ENCODE peak calls at places on chromosomes 3 and 15, in nine cellular contexts. One of them, this sample, is unnamed.

GRCh38 chr3:30554317-30554690 is 52.1 kb upstream of the TGFBR2 start:
- DNase-seq in AG10803: peak; percentile 25
- DNase-seq in esophagus squamous epithelium: no peak
- DNase-seq in naive thymus-derived CD4-positive, alpha-beta T cell: no peak
- DNase-seq in fibroblast of the aortic adventitia: no peak
- DNase-seq in ovary: no peak
- DNase-seq in thoracic aorta: no peak
- DNase-seq in skeletal muscle cell: no peak
- DNase-seq in sigmoid colon: no peak
- DNase-seq in this sample: no peak

GRCh38 chr15:90762109-90762508 is 45.0 kb downstream of the BLM start:
- DNase-seq in fibroblast of the aortic adventitia: peak; percentile 33
- DNase-seq in skeletal muscle cell: peak; percentile 79
- DNase-seq in AG10803: peak; percentile 79
- DNase-seq in esophagus squamous epithelium: no peak
- DNase-seq in sigmoid colon: peak; percentile 79
- DNase-seq in naive thymus-derived CD4-positive, alpha-beta T cell: no peak
- DNase-seq in ovary: no peak
- DNase-seq in thoracic aorta: peak; percentile 53
- DNase-seq in this sample: no peak

GRCh38 chr3:107271787-107272387 is 105.4 kb upstream of the CCDC54 start:
- DNase-seq in thoracic aorta: no peak
- DNase-seq in fibroblast of the aortic adventitia: peak; percentile 56
- DNase-seq in sigmoid colon: no peak
- DNase-seq in ovary: no peak
- DNase-seq in esophagus squamous epithelium: no peak
- DNase-seq in skeletal muscle cell: peak; percentile 26
- DNase-seq in naive thymus-derived CD4-positive, alpha-beta T cell: no peak
- DNase-seq in AG10803: peak; percentile 62
- DNase-seq in this sample: no peak

GRCh38 chr3:110755345-110755744 is 316.3 kb upstream of the NECTIN3 start:
- DNase-seq in fibroblast of the aortic adventitia: no peak
- DNase-seq in thoracic aorta: no peak
- DNase-seq in esophagus squamous epithelium: no peak
- DNase-seq in ovary: no peak
- DNase-seq in AG10803: no peak
- DNase-seq in skeletal muscle cell: no peak
- DNase-seq in naive thymus-derived CD4-positive, alpha-beta T cell: no peak
- DNase-seq in sigmoid colon: no peak
- DNase-seq in this sample: no peak

GRCh38 chr3:26653811-26654379 is 31.3 kb downstream of the LRRC3B start:
- DNase-seq in thoracic aorta: no peak
- DNase-seq in ovary: no peak
- DNase-seq in sigmoid colon: no peak
- DNase-seq in esophagus squamous epithelium: no peak
- DNase-seq in fibroblast of the aortic adventitia: no peak
- DNase-seq in skeletal muscle cell: no peak
- DNase-seq in naive thymus-derived CD4-positive, alpha-beta T cell: no peak
- DNase-seq in AG10803: no peak
- DNase-seq in this sample: no peak

GRCh38 chr3:24367216-24367615 is 127.4 kb downstream of the THRB start:
- DNase-seq in esophagus squamous epithelium: no peak
- DNase-seq in skeletal muscle cell: no peak
- DNase-seq in sigmoid colon: no peak
- DNase-seq in ovary: no peak
- DNase-seq in thoracic aorta: no peak
- DNase-seq in naive thymus-derived CD4-positive, alpha-beta T cell: no peak
- DNase-seq in fibroblast of the aortic adventitia: no peak
- DNase-seq in AG10803: no peak
- DNase-seq in this sample: no peak

GRCh38 chr15:74060251-74060650 is 22.1 kb downstream of the GOLGA6A start:
- DNase-seq in esophagus squamous epithelium: no peak
- DNase-seq in ovary: no peak
- DNase-seq in fibroblast of the aortic adventitia: no peak
- DNase-seq in sigmoid colon: no peak
- DNase-seq in thoracic aorta: no peak
- DNase-seq in skeletal muscle cell: no peak
- DNase-seq in AG10803: no peak
- DNase-seq in naive thymus-derived CD4-positive, alpha-beta T cell: no peak
- DNase-seq in this sample: no peak

GRCh38 chr15:52730163-52730562 is 51.0 kb upstream of the ATOSA start:
- DNase-seq in naive thymus-derived CD4-positive, alpha-beta T cell: peak; percentile 53
- DNase-seq in sigmoid colon: no peak
- DNase-seq in esophagus squamous epithelium: no peak
- DNase-seq in fibroblast of the aortic adventitia: peak; percentile 19
- DNase-seq in thoracic aorta: no peak
- DNase-seq in skeletal muscle cell: no peak
- DNase-seq in AG10803: peak; percentile 89
- DNase-seq in ovary: no peak
- DNase-seq in this sample: peak; percentile 51

GRCh38 chr3:20160230-20160629 is 25.8 kb downstream of the SGO1 start:
- DNase-seq in fibroblast of the aortic adventitia: no peak
- DNase-seq in naive thymus-derived CD4-positive, alpha-beta T cell: no peak
- DNase-seq in AG10803: no peak
- DNase-seq in skeletal muscle cell: no peak
- DNase-seq in esophagus squamous epithelium: no peak
- DNase-seq in sigmoid colon: no peak
- DNase-seq in thoracic aorta: no peak
- DNase-seq in ovary: no peak
- DNase-seq in this sample: no peak

GRCh38 chr15:89377842-89378698 is 43.4 kb upstream of the POLG start:
- DNase-seq in fibroblast of the aortic adventitia: no peak
- DNase-seq in AG10803: no peak
- DNase-seq in naive thymus-derived CD4-positive, alpha-beta T cell: no peak
- DNase-seq in thoracic aorta: no peak
- DNase-seq in sigmoid colon: no peak
- DNase-seq in ovary: no peak
- DNase-seq in esophagus squamous epithelium: no peak
- DNase-seq in skeletal muscle cell: no peak
- DNase-seq in this sample: no peak
- H3K4me3 ChIP-seq in fibroblast of the aortic adventitia: no peak overlapping the region
- H3K4me3 ChIP-seq in AG10803: no peak overlapping the region
- H3K4me3 ChIP-seq in naive thymus-derived CD4-positive, alpha-beta T cell: peak overlapping the region; percentile 27
- H3K4me3 ChIP-seq in thoracic aorta: peak overlapping the region; percentile 63
- H3K4me3 ChIP-seq in sigmoid colon: peak overlapping the region; percentile 43
- H3K4me3 ChIP-seq in ovary: peak overlapping the region; percentile 21
- H3K4me3 ChIP-seq in esophagus squamous epithelium: peak overlapping the region; percentile 60
- H3K4me3 ChIP-seq in skeletal muscle cell: peak overlapping the region; percentile 19
- H3K4me3 ChIP-seq in this sample: no peak overlapping the region

GRCh38 chr3:57052662-57053061 is 7.8 kb upstream of the SPATA12 start:
- DNase-seq in fibroblast of the aortic adventitia: no peak
- DNase-seq in skeletal muscle cell: no peak
- DNase-seq in thoracic aorta: no peak
- DNase-seq in ovary: no peak
- DNase-seq in AG10803: no peak
- DNase-seq in esophagus squamous epithelium: no peak
- DNase-seq in sigmoid colon: no peak
- DNase-seq in naive thymus-derived CD4-positive, alpha-beta T cell: no peak
- DNase-seq in this sample: no peak
- H3K4me3 ChIP-seq in fibroblast of the aortic adventitia: no peak overlapping the region
- H3K4me3 ChIP-seq in skeletal muscle cell: no peak overlapping the region
- H3K4me3 ChIP-seq in thoracic aorta: no peak overlapping the region
- H3K4me3 ChIP-seq in ovary: no peak overlapping the region
- H3K4me3 ChIP-seq in AG10803: no peak overlapping the region
- H3K4me3 ChIP-seq in esophagus squamous epithelium: no peak overlapping the region
- H3K4me3 ChIP-seq in sigmoid colon: no peak overlapping the region
- H3K4me3 ChIP-seq in naive thymus-derived CD4-positive, alpha-beta T cell: no peak overlapping the region
- H3K4me3 ChIP-seq in this sample: no peak overlapping the region

DNA sequence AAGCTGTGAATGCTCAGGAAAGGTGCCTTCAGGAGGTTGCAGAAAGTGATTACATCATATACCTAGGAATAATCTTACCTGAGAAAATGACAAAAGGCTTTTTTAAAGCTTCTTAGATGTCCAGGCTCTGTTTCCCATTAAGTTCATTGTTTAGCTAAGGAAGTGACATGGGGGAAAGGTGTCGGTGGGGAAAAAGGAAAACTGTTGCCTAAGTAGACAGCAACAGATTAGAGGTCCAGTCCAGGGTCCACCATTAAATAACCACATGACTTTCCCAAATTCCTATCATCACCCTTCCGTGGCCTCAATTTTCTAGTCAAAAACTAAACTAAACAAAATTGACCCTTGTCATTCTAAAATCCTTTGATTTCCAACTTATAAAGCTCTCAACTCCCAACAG is 4.3 kb downstream of the WWTR1 start:
- DNase-seq in skeletal muscle cell: no peak
- DNase-seq in esophagus squamous epithelium: no peak
- DNase-seq in naive thymus-derived CD4-positive, alpha-beta T cell: no peak
- DNase-seq in sigmoid colon: no peak
- DNase-seq in ovary: no peak
- DNase-seq in AG10803: no peak
- DNase-seq in fibroblast of the aortic adventitia: no peak
- DNase-seq in thoracic aorta: no peak
- DNase-seq in this sample: no peak
- H3K4me3 ChIP-seq in skeletal muscle cell: no peak overlapping the region
- H3K4me3 ChIP-seq in esophagus squamous epithelium: peak overlapping the region; percentile 76
- H3K4me3 ChIP-seq in naive thymus-derived CD4-positive, alpha-beta T cell: no peak overlapping the region
- H3K4me3 ChIP-seq in sigmoid colon: no peak overlapping the region
- H3K4me3 ChIP-seq in ovary: peak overlapping the region; percentile 11
- H3K4me3 ChIP-seq in AG10803: no peak overlapping the region
- H3K4me3 ChIP-seq in fibroblast of the aortic adventitia: peak overlapping the region; percentile 48
- H3K4me3 ChIP-seq in thoracic aorta: peak overlapping the region; percentile 90
- H3K4me3 ChIP-seq in this sample: no peak overlapping the region

GRCh38 chr3:13894812-13895154 is 14.9 kb upstream of the WNT7A start:
- DNase-seq in sigmoid colon: no peak
- DNase-seq in naive thymus-derived CD4-positive, alpha-beta T cell: peak; percentile 20
- DNase-seq in skeletal muscle cell: no peak
- DNase-seq in AG10803: no peak
- DNase-seq in esophagus squamous epithelium: no peak
- DNase-seq in ovary: no peak
- DNase-seq in thoracic aorta: no peak
- DNase-seq in fibroblast of the aortic adventitia: no peak
- DNase-seq in this sample: no peak
- H3K4me3 ChIP-seq in sigmoid colon: peak overlapping the region; percentile 71
- H3K4me3 ChIP-seq in naive thymus-derived CD4-positive, alpha-beta T cell: peak overlapping the region; percentile 84
- H3K4me3 ChIP-seq in skeletal muscle cell: peak overlapping the region; percentile 57
- H3K4me3 ChIP-seq in AG10803: peak overlapping the region; percentile 68
- H3K4me3 ChIP-seq in esophagus squamous epithelium: peak overlapping the region; percentile 73
- H3K4me3 ChIP-seq in ovary: peak overlapping the region; percentile 43
- H3K4me3 ChIP-seq in thoracic aorta: peak overlapping the region; percentile 92
- H3K4me3 ChIP-seq in fibroblast of the aortic adventitia: peak overlapping the region; percentile 61
- H3K4me3 ChIP-seq in this sample: peak overlapping the region; percentile 55

GRCh38 chr15:98753726-98754125 is 105.4 kb downstream of the IGF1R start:
- DNase-seq in thoracic aorta: no peak
- DNase-seq in skeletal muscle cell: no peak
- DNase-seq in sigmoid colon: no peak
- DNase-seq in AG10803: no peak
- DNase-seq in esophagus squamous epithelium: no peak
- DNase-seq in naive thymus-derived CD4-positive, alpha-beta T cell: no peak
- DNase-seq in ovary: no peak
- DNase-seq in fibroblast of the aortic adventitia: peak; percentile 39
- DNase-seq in this sample: no peak
- H3K4me3 ChIP-seq in thoracic aorta: peak overlapping the region; percentile 69
- H3K4me3 ChIP-seq in skeletal muscle cell: peak overlapping the region; percentile 37
- H3K4me3 ChIP-seq in sigmoid colon: peak overlapping the region; percentile 29
- H3K4me3 ChIP-seq in AG10803: peak overlapping the region; percentile 60
- H3K4me3 ChIP-seq in esophagus squamous epithelium: peak overlapping the region; percentile 48
- H3K4me3 ChIP-seq in naive thymus-derived CD4-positive, alpha-beta T cell: no peak overlapping the region
- H3K4me3 ChIP-seq in ovary: no peak overlapping the region
- H3K4me3 ChIP-seq in fibroblast of the aortic adventitia: peak overlapping the region; percentile 64
- H3K4me3 ChIP-seq in this sample: no peak overlapping the region

DNA sequence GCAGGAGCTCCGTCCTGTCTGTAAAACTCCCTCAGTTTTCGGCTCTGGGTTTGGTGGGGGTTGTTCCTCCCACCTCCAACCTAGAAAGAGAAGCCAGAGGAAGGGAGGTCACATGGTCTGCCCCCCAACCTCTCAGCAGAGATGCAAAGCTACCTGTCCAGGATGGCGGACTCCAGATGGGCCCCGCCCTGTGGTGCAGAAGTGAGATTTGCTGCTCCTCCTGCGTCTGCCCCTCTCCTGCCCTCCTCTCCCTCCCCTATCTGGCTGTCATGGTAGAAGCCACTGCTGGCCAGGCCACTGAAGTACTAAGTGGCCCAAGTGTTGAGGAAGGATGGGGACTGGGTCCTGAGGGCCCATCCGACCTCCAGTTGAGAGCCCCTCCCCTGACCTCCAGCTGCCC is 2.1 kb upstream of the SEMA3B start:
- DNase-seq in ovary: no peak
- DNase-seq in AG10803: no peak
- DNase-seq in skeletal muscle cell: no peak
- DNase-seq in naive thymus-derived CD4-positive, alpha-beta T cell: no peak
- DNase-seq in fibroblast of the aortic adventitia: no peak
- DNase-seq in sigmoid colon: no peak
- DNase-seq in thoracic aorta: no peak
- DNase-seq in esophagus squamous epithelium: no peak
- DNase-seq in this sample: no peak
- H3K4me3 ChIP-seq in ovary: peak overlapping the region; percentile 42
- H3K4me3 ChIP-seq in AG10803: peak overlapping the region; percentile 72
- H3K4me3 ChIP-seq in skeletal muscle cell: peak overlapping the region; percentile 53
- H3K4me3 ChIP-seq in naive thymus-derived CD4-positive, alpha-beta T cell: no peak overlapping the region
- H3K4me3 ChIP-seq in fibroblast of the aortic adventitia: peak overlapping the region; percentile 61
- H3K4me3 ChIP-seq in sigmoid colon: peak overlapping the region; percentile 55
- H3K4me3 ChIP-seq in thoracic aorta: peak overlapping the region; percentile 71
- H3K4me3 ChIP-seq in esophagus squamous epithelium: peak overlapping the region; percentile 59
- H3K4me3 ChIP-seq in this sample: no peak overlapping the region

DNA sequence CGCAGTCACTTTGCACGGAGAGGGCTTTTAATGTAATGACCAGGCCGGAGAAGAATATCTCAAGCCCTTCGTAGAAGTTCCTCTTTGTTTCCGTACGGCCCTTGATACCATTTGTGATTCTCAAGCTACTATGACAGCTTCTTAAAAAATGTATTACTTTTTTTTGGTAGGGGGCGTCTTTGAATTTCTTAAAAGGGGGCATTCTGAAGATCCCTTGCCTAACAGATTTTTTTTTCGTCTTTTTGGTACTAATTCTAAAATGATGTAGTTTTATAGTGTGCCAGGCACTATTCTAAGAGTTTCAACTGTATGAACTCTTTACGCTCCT is 614.0 kb downstream of the MCTP2 start:
- DNase-seq in thoracic aorta: no peak
- DNase-seq in sigmoid colon: no peak
- DNase-seq in AG10803: no peak
- DNase-seq in fibroblast of the aortic adventitia: no peak
- DNase-seq in skeletal muscle cell: no peak
- DNase-seq in naive thymus-derived CD4-positive, alpha-beta T cell: no peak
- DNase-seq in ovary: no peak
- DNase-seq in esophagus squamous epithelium: no peak
- DNase-seq in this sample: no peak
- H3K4me3 ChIP-seq in thoracic aorta: peak overlapping the region; percentile 69
- H3K4me3 ChIP-seq in sigmoid colon: peak overlapping the region; percentile 50
- H3K4me3 ChIP-seq in AG10803: peak overlapping the region; percentile 9
- H3K4me3 ChIP-seq in fibroblast of the aortic adventitia: no peak overlapping the region
- H3K4me3 ChIP-seq in skeletal muscle cell: peak overlapping the region; percentile 32
- H3K4me3 ChIP-seq in naive thymus-derived CD4-positive, alpha-beta T cell: no peak overlapping the region
- H3K4me3 ChIP-seq in ovary: peak overlapping the region; percentile 39
- H3K4me3 ChIP-seq in esophagus squamous epithelium: peak overlapping the region; percentile 65
- H3K4me3 ChIP-seq in this sample: no peak overlapping the region

This sample was measured in GM12864.